ENCODE peak calls at places on chromosomes 1 and 21, in eight cellular contexts. X is iPS DF 6.9; Q is germinal center; M is CD8-positive, alpha-beta memory T cell; E is GM13976; H is T-helper 1 cell; F is amniotic stem cell; A is choroid plexus epithelial cell. G is an unnamed sample.

GRCh38 chr1:100752806-100753205 is 33.3 kb downstream of the VCAM1 start:
- DNase-seq in M (no peak), Q (no peak), H (no peak), F (no peak), X (no peak), A (no peak), E (no peak), G (no peak)

GRCh38 chr1:163308811-163309210 is 12.9 kb upstream of the NUF2 start:
- DNase-seq in A (no peak), F (no peak), H (no peak), E (no peak), Q (no peak), M (no peak), X (no peak), G (no peak)

GRCh38 chr1:14594045-14594444 is 4.4 kb upstream of the KAZN start:
- DNase-seq in Q (no peak), E (no peak), X (no peak), M (no peak), A (no peak), F (no peak), H (no peak), G (no peak)

GRCh38 chr1:26697978-26698849 is 2.4 kb downstream of the ARID1A start:
- DNase-seq in Q (peak; percentile 57), M (no peak), A (peak; percentile 99), E (peak; percentile 71), F (peak; percentile 84), X (no peak), H (peak; percentile 23), G (peak; percentile 98)

GRCh38 chr1:201020647-201021332 is 2.7 kb downstream of the KIF21B start:
- DNase-seq in M (peak; percentile 24), F (no peak), H (no peak), A (peak; percentile 53), E (no peak), Q (peak; percentile 66), X (no peak), G (peak; percentile 35)

GRCh38 chr1:42780176-42780575 is 4.6 kb upstream of the TMEM269 start:
- DNase-seq in Q (no peak), F (no peak), X (no peak), E (no peak), H (no peak), M (no peak), A (no peak), G (no peak)

GRCh38 chr1:55204997-55205396 is 10.2 kb downstream of the USP24 start:
- DNase-seq in Q (no peak), H (no peak), M (no peak), A (no peak), F (no peak), E (peak; percentile 54), X (no peak), G (peak; percentile 57)

GRCh38 chr1:218444588-218444987 is 99.5 kb downstream of the TGFB2 start:
- DNase-seq in A (no peak), F (no peak), M (no peak), Q (no peak), X (no peak), H (no peak), E (no peak), G (no peak)

GRCh38 chr1:158998781-158999161 is 10.9 kb upstream of the IFI16 start:
- DNase-seq in H (peak; percentile 32), X (no peak), E (peak; percentile 54), F (peak; percentile 35), Q (peak; percentile 36), M (no peak), A (peak; percentile 71), G (peak; percentile 72)

GRCh38 chr1:247390116-247390791 is 25.7 kb upstream of the NLRP3 start:
- DNase-seq in X (peak; percentile 71), A (peak; percentile 82), F (no peak), H (peak; percentile 72), E (peak; percentile 84), Q (peak; percentile 88), M (peak; percentile 68), G (peak; percentile 77)

GRCh38 chr1:36137776-36138175 is 11.5 kb downstream of the TRAPPC3 start:
- DNase-seq in A (no peak), M (no peak), H (no peak), Q (no peak), X (no peak), E (no peak), F (no peak), G (no peak)

GRCh38 chr1:116375165-116375883 is 2.3 kb downstream of the ATP1A1 start:
- DNase-seq in M (no peak), F (no peak), X (no peak), A (peak; percentile 15), E (no peak), Q (no peak), H (no peak), G (peak; percentile 51)

GRCh38 chr1:36965301-36966159 is 68.8 kb downstream of the GRIK3 start:
- DNase-seq in A (no peak), M (no peak), X (no peak), E (no peak), H (no peak), Q (no peak), F (no peak), G (no peak)

GRCh38 chr1:1173793-1174415 is at the start of gene TTLL10:
- DNase-seq in A (no peak), M (no peak), F (no peak), X (no peak), Q (no peak), E (no peak), H (peak; percentile 49), G (no peak)

GRCh38 chr1:162954824-162955223 is 93.8 kb upstream of the CCDC190 start:
- DNase-seq in F (no peak), Q (no peak), E (no peak), A (peak; percentile 60), X (no peak), M (no peak), H (no peak), G (peak; percentile 9)

GRCh38 chr21:42568377-42568776 is 54.7 kb downstream of the SLC37A1 start:
- DNase-seq in E (no peak), X (no peak), M (no peak), A (no peak), F (no peak), H (no peak), Q (no peak), G (no peak)

GRCh38 chr1:211323156-211324063 is 3.2 kb upstream of the TRAF5 start:
- DNase-seq in M (peak; percentile 44), F (peak; percentile 41), H (peak; percentile 45), X (peak; percentile 57), A (peak; percentile 81), E (peak; percentile 65), Q (peak; percentile 66), G (peak; percentile 72)

GRCh38 chr1:16720403-16721223 is 19.7 kb upstream of the RNU1-4 start:
- DNase-seq in F (no peak), X (no peak), H (peak; percentile 16), M (no peak), Q (peak; percentile 2), A (no peak), E (peak; percentile 40), G (no peak)

GRCh38 chr1:245118806-245119205 is 36.0 kb upstream of the KIF26B start:
- DNase-seq in X (no peak), H (no peak), M (no peak), Q (no peak), A (no peak), E (no peak), F (no peak), G (no peak)

GRCh38 chr1:55670331-55671082 is 455.3 kb upstream of the USP24 start:
- DNase-seq in E (no peak), F (no peak), H (no peak), X (no peak), Q (no peak), A (peak; percentile 34), M (no peak), G (peak; percentile 42)

GRCh38 chr1:35505911-35506798 is 51.0 kb downstream of the KIAA0319L start:
- DNase-seq in M (peak; percentile 29), E (peak; percentile 60), A (peak; percentile 92), F (no peak), H (peak; percentile 25), X (no peak), Q (no peak), G (peak; percentile 91)

GRCh38 chr1:226948996-226949395 is 8.9 kb downstream of the COQ8A start:
- DNase-seq in F (no peak), X (no peak), M (no peak), H (no peak), E (no peak), Q (no peak), A (no peak), G (no peak)

GRCh38 chr1:230268371-230269170 is 157.6 kb downstream of the PGBD5 start:
- DNase-seq in F (peak; percentile 39), M (no peak), A (peak; percentile 87), Q (no peak), H (no peak), X (no peak), E (peak; percentile 76), G (peak; percentile 86)

GRCh38 chr21:42672699-42673458 is 19.5 kb downstream of the PDE9A start:
- DNase-seq in A (peak; percentile 62), F (peak; percentile 67), E (no peak), Q (no peak), H (no peak), X (no peak), M (no peak), G (peak; percentile 96)

GRCh38 chr1:50681931-50682330 is 258.7 kb upstream of the DMRTA2 start:
- DNase-seq in M (no peak), Q (no peak), H (no peak), F (no peak), E (no peak), X (no peak), A (no peak), G (no peak)

GRCh38 chr1:182249201-182249676 is 142.4 kb downstream of the GLUL start:
- DNase-seq in H (no peak), M (no peak), F (no peak), X (no peak), E (peak; percentile 48), Q (no peak), A (no peak), G (no peak)

GRCh38 chr1:28891256-28891655 is 23.1 kb upstream of the EPB41 start:
- DNase-seq in A (no peak), Q (no peak), M (no peak), F (no peak), X (no peak), H (no peak), E (no peak), G (no peak)

GRCh38 chr1:64539808-64540207 is 69.9 kb downstream of the CACHD1 start:
- DNase-seq in A (peak; percentile 81), E (no peak), X (no peak), F (no peak), H (no peak), M (no peak), Q (no peak), G (no peak)

GRCh38 chr1:74652711-74653131 is 20.9 kb downstream of the ERICH3 start:
- DNase-seq in F (no peak), X (no peak), M (no peak), H (no peak), Q (peak; percentile 16), E (peak; percentile 14), A (peak; percentile 47), G (peak; percentile 84)

G was measured in mesenchymal stem cell.